ENCODE peak calls at places on chromosomes 4 and X, in nine cellular contexts. M is nephron progenitor cell; K is epithelial cell of prostate; H is activated CD8-positive, alpha-beta memory T cell treated with anti-CD3 and anti-CD28 coated beads for 4 hours; F is stimulated activated CD4-positive, alpha-beta T cell treated with anti-CD3 and anti-CD28 coated beads, Interleukin-12 subunit alpha, Interleukin-12 subunit beta, amount 100 ng/mL, for 48 hours; R is putamen; W is tibial artery; S is activated naive CD4-positive, alpha-beta T cell treated with anti-CD3 and anti-CD28 coated beads, Interleukin-2, amount 50 U/mL, for 72 hours; L is RPMI8226. C is an unnamed sample.

GRCh38 chr4:78247541-78248285 is 190.6 kb downstream of the FRAS1 start:
- DNase-seq in M (no peak), K (no peak), H (no peak), F (no peak), R (no peak), W (no peak), S (no peak), L (no peak), C (no peak)

GRCh38 chr4:53518807-53519206 is 72.5 kb downstream of the LNX1 start:
- DNase-seq in M (no peak), K (no peak), H (no peak), F (no peak), R (no peak), W (no peak), S (no peak), L (no peak), C (no peak)

GRCh38 chr4:86250006-86250405 is 109.8 kb downstream of the MAPK10 start:
- DNase-seq in M (no peak), K (no peak), H (no peak), F (no peak), R (no peak), W (no peak), S (no peak), L (no peak), C (no peak)

GRCh38 chr4:6573986-6574746 is 823 bp upstream of the MAN2B2 start:
- DNase-seq in M (no peak), K (no peak), H (no peak), F (no peak), R (no peak), W (no peak), S (no peak), L (no peak), C (no peak)

GRCh38 chrX:39850630-39851152 is 247.1 kb downstream of the BCOR start:
- DNase-seq in M (peak), K (no peak), H (no peak), F (peak), R (no peak), W (no peak), S (no peak), L (peak), C (peak)

GRCh38 chr4:7960790-7961655 is 21.4 kb upstream of the AFAP1 start:
- DNase-seq in M (no peak), K (peak), H (peak), F (peak), R (peak), W (peak), S (peak), L (no peak), C (peak)

GRCh38 chr4:68375667-68376559 is 26.0 kb upstream of the YTHDC1 start:
- DNase-seq in M (peak), K (peak), H (no peak), F (peak), R (peak), W (no peak), S (no peak), L (peak), C (peak)

GRCh38 chrX:22462959-22463358 is 190.2 kb downstream of the CBLL2 start:
- DNase-seq in M (no peak), K (no peak), H (no peak), F (no peak), R (no peak), W (no peak), S (no peak), L (no peak), C (no peak)

GRCh38 chr4:147927377-147928137 is 195.7 kb downstream of the ARHGAP10 start:
- DNase-seq in M (no peak), K (no peak), H (no peak), F (no peak), R (no peak), W (no peak), S (no peak), L (no peak), C (no peak)

GRCh38 chr4:5547651-5548249 is 160.6 kb downstream of the EVC2 start:
- DNase-seq in M (no peak), K (no peak), H (no peak), F (no peak), R (no peak), W (no peak), S (no peak), L (no peak), C (no peak)

GRCh38 chrX:83419030-83419792 is 88.9 kb upstream of the POU3F4 start:
- DNase-seq in M (no peak), K (no peak), H (no peak), F (no peak), R (no peak), W (no peak), S (no peak), L (no peak), C (no peak)

GRCh38 chrX:57573754-57574153 is 18.1 kb upstream of the ZXDB start:
- DNase-seq in M (peak), K (no peak), H (no peak), F (no peak), R (no peak), W (no peak), S (no peak), L (peak), C (peak)

GRCh38 chrX:45743081-45743533 is 542.4 kb upstream of the DIPK2B start:
- DNase-seq in M (no peak), K (no peak), H (no peak), F (no peak), R (no peak), W (no peak), S (no peak), L (peak), C (no peak)

GRCh38 chr4:149823770-149824221 is 8.2 kb upstream of the IQCM start:
- DNase-seq in M (no peak), K (peak), H (no peak), F (no peak), R (no peak), W (no peak), S (no peak), L (no peak), C (peak)

GRCh38 chrX:11363069-11363594 is 69.9 kb downstream of the AMELX start:
- DNase-seq in M (no peak), K (no peak), H (no peak), F (no peak), R (no peak), W (no peak), S (no peak), L (peak), C (no peak)

GRCh38 chrX:46791927-46792825 is 33.3 kb upstream of the SLC9A7 start:
- DNase-seq in M (no peak), K (peak), H (no peak), F (no peak), R (no peak), W (no peak), S (peak), L (no peak), C (no peak)

GRCh38 chr4:7132249-7132648 is 60.1 kb upstream of the SORCS2 start:
- DNase-seq in M (no peak), K (no peak), H (no peak), F (no peak), R (no peak), W (no peak), S (no peak), L (no peak), C (no peak)

GRCh38 chr4:23728393-23728792 is 161.5 kb downstream of the PPARGC1A start:
- DNase-seq in M (no peak), K (peak), H (no peak), F (no peak), R (no peak), W (no peak), S (no peak), L (no peak), C (no peak)

C was measured in cardiac muscle cell.